ENCODE peak calls at places on chromosome 7, in nine cellular contexts. G is hepatocyte, T is stomach, E is ovary, O is neural progenitor cell, Z is breast epithelium, H is gastrocnemius medialis, M is NT2/D1, L is body of pancreas. S is an unnamed sample.

GRCh38 chr7:12588259-12588904 is 17.9 kb downstream of the SCIN start:
- DNase-seq in M (no peak), G (no peak), T (no peak), H (no peak), L (no peak), E (no peak), Z (no peak), O (no peak), S (no peak)

GRCh38 chr7:73809454-73810090 is 21.2 kb upstream of the CLDN4 start:
- DNase-seq in O (no peak), E (no peak), L (no peak), H (no peak), Z (no peak), M (no peak), G (peak; percentile 78), T (no peak), S (no peak)

GRCh38 chr7:39271386-39271785 is 293.7 kb downstream of the POU6F2 start:
- DNase-seq in G (peak; percentile 27), L (peak; percentile 70), Z (peak; percentile 59), O (peak; percentile 40), T (peak; percentile 73), E (no peak), H (peak; percentile 21), M (no peak), S (peak; percentile 73)

GRCh38 chr7:156156734-156157408 is 344.6 kb upstream of the SHH start:
- DNase-seq in Z (no peak), O (peak; percentile 76), L (peak; percentile 54), M (peak; percentile 49), H (no peak), G (peak; percentile 61), E (no peak), T (peak; percentile 72), S (no peak)

GRCh38 chr7:53428045-53428444 is 392.6 kb downstream of the POM121L12 start:
- DNase-seq in L (no peak), M (no peak), O (no peak), G (no peak), Z (no peak), E (no peak), H (no peak), T (no peak), S (no peak)

GRCh38 chr7:28580626-28581025 is 168.3 kb downstream of the CREB5 start:
- DNase-seq in L (no peak), Z (no peak), O (no peak), M (no peak), G (no peak), H (no peak), T (no peak), E (no peak), S (no peak)

GRCh38 chr7:37376386-37376785 is 72.3 kb downstream of the ELMO1 start:
- DNase-seq in Z (no peak), O (no peak), M (no peak), L (no peak), G (no peak), E (no peak), T (no peak), H (no peak), S (peak; percentile 40)

GRCh38 chr7:93171606-93172226 is 23.5 kb upstream of the SAMD9L start:
- DNase-seq in O (no peak), E (no peak), Z (no peak), L (no peak), T (no peak), M (no peak), G (no peak), H (no peak), S (no peak)

GRCh38 chr7:131021902-131022301 is 287.9 kb upstream of the KLF14 start:
- DNase-seq in Z (no peak), M (no peak), T (no peak), E (no peak), O (no peak), L (no peak), H (no peak), G (no peak), S (no peak)

GRCh38 chr7:83610649-83611304 is 38.2 kb downstream of the SEMA3E start:
- DNase-seq in G (no peak), H (no peak), O (no peak), Z (no peak), T (no peak), M (peak; percentile 35), L (no peak), E (no peak), S (no peak)

GRCh38 chr7:96004598-96004997 is 232.2 kb downstream of the DYNC1I1 start:
- DNase-seq in E (no peak), H (no peak), M (no peak), Z (no peak), G (peak; percentile 37), O (no peak), L (no peak), T (no peak), S (no peak)

GRCh38 chr7:127819975-127820778 is 168.2 kb downstream of the SND1 start:
- DNase-seq in H (no peak), G (peak; percentile 61), Z (no peak), O (no peak), E (no peak), T (no peak), L (no peak), M (no peak), S (no peak)

GRCh38 chr7:105954711-105955110 is 8.4 kb upstream of the CDHR3 start:
- DNase-seq in L (no peak), Z (no peak), E (no peak), H (no peak), O (no peak), G (no peak), M (no peak), T (no peak), S (no peak)

GRCh38 chr7:70361821-70362220 is 763.5 kb downstream of the AUTS2 start:
- DNase-seq in E (no peak), Z (no peak), G (no peak), O (no peak), L (no peak), T (no peak), H (no peak), M (no peak), S (no peak)

GRCh38 chr7:158994687-158995086 is 138.3 kb downstream of the DYNC2I1 start:
- DNase-seq in E (no peak), T (no peak), O (no peak), G (no peak), L (no peak), M (no peak), Z (no peak), H (no peak), S (no peak)

GRCh38 chr7:158995514-158995913 is 139.2 kb downstream of the DYNC2I1 start:
- DNase-seq in T (no peak), L (no peak), M (no peak), O (no peak), G (no peak), H (no peak), E (no peak), Z (no peak), S (no peak)

GRCh38 chr7:158997471-158997870 is 141.1 kb downstream of the DYNC2I1 start:
- DNase-seq in G (no peak), E (no peak), O (no peak), T (no peak), L (no peak), H (no peak), M (no peak), Z (no peak), S (no peak)

GRCh38 chr7:158997110-158997453 is 140.7 kb downstream of the DYNC2I1 start:
- DNase-seq in H (no peak), L (no peak), E (no peak), M (no peak), O (no peak), G (no peak), T (no peak), Z (no peak), S (no peak)

GRCh38 chr7:158996214-158997109 is 140.1 kb downstream of the DYNC2I1 start:
- DNase-seq in L (no peak), M (no peak), G (no peak), T (no peak), Z (no peak), O (no peak), H (no peak), E (no peak), S (no peak)
- H3K27me3 ChIP-seq in L (peaks cover 7% of the 10 kb centered on the region), M (peaks cover 29% of the 10 kb centered on the region), G (peaks cover 34% of the 10 kb centered on the region), T (peaks cover 66% of the 10 kb centered on the region), Z (peaks cover 39% of the 10 kb centered on the region), O (peaks cover 64% of the 10 kb centered on the region), H (peaks cover 18% of the 10 kb centered on the region), E (no peaks in the 10 kb centered on the region), S (peaks cover 22% of the 10 kb centered on the region)

DNA sequence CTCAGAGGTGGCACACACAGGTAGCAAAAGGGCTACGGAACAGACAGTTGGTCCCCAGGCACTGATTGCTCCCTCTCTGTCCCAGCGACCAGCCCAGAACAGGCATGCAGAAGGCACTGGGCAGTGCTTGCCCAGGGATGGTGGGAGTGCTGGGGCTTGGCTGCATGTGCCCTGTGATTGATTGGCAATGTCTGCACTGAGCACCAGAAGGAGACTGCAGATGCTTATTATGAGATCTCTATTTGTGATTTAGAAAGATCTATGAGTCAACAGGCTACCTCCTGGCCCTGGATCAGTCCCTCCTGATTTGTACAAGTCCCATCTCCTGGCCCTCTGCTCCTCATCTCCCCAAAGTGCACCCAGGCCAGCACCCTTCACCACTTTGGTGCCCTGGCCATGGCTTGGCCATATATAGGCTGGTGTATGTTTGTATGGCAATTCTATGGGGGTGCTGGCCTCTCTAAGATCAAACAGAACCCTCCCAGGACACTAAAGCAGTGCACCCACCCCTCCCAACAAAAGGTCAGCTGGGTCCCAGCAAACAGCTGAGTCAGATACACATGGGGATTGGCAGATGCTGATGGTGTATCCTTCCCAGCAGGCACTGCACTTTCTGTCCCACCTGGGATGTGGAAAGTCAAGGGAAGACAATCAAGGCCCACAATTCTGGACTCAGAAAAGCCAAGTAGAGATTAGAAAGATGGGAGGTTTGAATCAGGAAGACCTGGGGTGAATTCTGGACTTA is 30.9 kb downstream of the CAMK2B start:
- DNase-seq in G (no peak), O (peak; percentile 1), E (no peak), Z (peak; percentile 3), L (no peak), M (no peak), H (no peak), T (no peak), S (no peak)
- H3K27me3 ChIP-seq in G (peaks cover 50% of the 10 kb centered on the region), O (peaks cover 78% of the 10 kb centered on the region), E (no peaks in the 10 kb centered on the region), Z (peaks cover 13% of the 10 kb centered on the region), L (no peaks in the 10 kb centered on the region), M (peaks cover 25% of the 10 kb centered on the region), H (no peaks in the 10 kb centered on the region), T (peaks cover 31% of the 10 kb centered on the region), S (peaks cover 13% of the 10 kb centered on the region)

GRCh38 chr7:129147723-129148122 is 3.2 kb downstream of the TSPAN33 start:
- DNase-seq in T (no peak), E (no peak), Z (no peak), L (no peak), H (no peak), G (no peak), M (no peak), O (no peak), S (no peak)
- H3K27me3 ChIP-seq in T (peaks cover 24% of the 10 kb centered on the region), E (no peaks in the 10 kb centered on the region), Z (no peaks in the 10 kb centered on the region), L (no peaks in the 10 kb centered on the region), H (peaks cover 12% of the 10 kb centered on the region), G (peaks cover 26% of the 10 kb centered on the region), M (peaks cover 31% of the 10 kb centered on the region), O (peaks cover 22% of the 10 kb centered on the region), S (peaks cover 34% of the 10 kb centered on the region)

DNA sequence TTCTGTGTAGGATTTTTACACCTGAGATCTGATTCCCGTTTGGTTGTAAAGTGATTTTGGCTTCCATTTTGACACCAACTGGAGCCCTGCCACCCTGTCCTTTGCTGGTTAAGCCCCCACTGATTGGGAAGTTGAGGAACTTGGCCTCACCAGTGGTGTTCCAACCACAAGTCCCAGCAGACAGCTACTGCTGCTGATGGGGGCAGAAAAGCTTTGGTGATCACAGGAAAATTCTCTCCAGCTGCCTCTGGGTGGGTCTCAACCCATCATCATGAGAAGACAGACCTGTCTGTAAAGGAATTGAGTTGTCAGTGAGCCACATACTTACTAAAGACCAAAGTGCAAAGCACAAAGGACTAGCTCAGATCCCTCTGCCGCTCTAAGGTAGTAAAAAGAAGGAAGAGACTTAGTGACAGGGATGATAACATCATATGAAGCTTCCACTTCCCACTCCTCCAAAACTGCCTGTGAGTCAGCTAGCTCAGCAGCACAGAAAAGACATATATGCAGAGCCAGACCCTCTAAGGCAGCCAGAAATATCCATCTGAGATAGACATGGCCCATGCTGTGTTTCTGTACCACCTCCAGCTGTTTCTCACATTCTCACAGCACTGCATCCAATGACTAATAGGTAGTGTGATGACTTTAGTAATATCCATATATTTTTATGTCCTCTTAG is 22.4 kb upstream of the LRRC17 start:
- DNase-seq in M (no peak), E (no peak), T (no peak), H (no peak), G (peak; percentile 35), L (no peak), Z (no peak), O (no peak), S (peak; percentile 57)
- H3K27me3 ChIP-seq in M (no peaks in the 10 kb centered on the region), E (no peaks in the 10 kb centered on the region), T (no peaks in the 10 kb centered on the region), H (no peaks in the 10 kb centered on the region), G (no peaks in the 10 kb centered on the region), L (no peaks in the 10 kb centered on the region), Z (no peaks in the 10 kb centered on the region), O (no peaks in the 10 kb centered on the region), S (no peaks in the 10 kb centered on the region)

S was measured in cardiac muscle cell.